ENCODE peak calls at places on chromosomes 16 and 17, in six cellular contexts. One of them, this sample, is unnamed.
A peak's percentile ranks its signal among the peaks of the same experiment; 100 is the strongest.

GRCh38 chr16:89557230-89557935 is 3.1 kb upstream of the RPL13 start:
- DNase-seq in right cardiac atrium: peak; percentile 86
- DNase-seq in sigmoid colon: peak; percentile 81
- DNase-seq in Peyer's patch: peak; percentile 92
- DNase-seq in adrenal gland: peak; percentile 73
- DNase-seq in tibial artery: no peak
- DNase-seq in this sample: peak; percentile 93

GRCh38 chr17:74337834-74338500 is 11.9 kb downstream of the KIF19 start:
- DNase-seq in right cardiac atrium: no peak
- DNase-seq in sigmoid colon: no peak
- DNase-seq in Peyer's patch: no peak
- DNase-seq in adrenal gland: no peak
- DNase-seq in tibial artery: no peak
- DNase-seq in this sample: no peak

GRCh38 chr17:7363311-7363710 is 8.4 kb downstream of the TMEM95 start:
- DNase-seq in right cardiac atrium: no peak
- DNase-seq in sigmoid colon: no peak
- DNase-seq in Peyer's patch: no peak
- DNase-seq in adrenal gland: no peak
- DNase-seq in tibial artery: no peak
- DNase-seq in this sample: no peak

GRCh38 chr16:4263504-4264436 is 9.1 kb downstream of the TFAP4 start:
- DNase-seq in right cardiac atrium: peak; percentile 86
- DNase-seq in sigmoid colon: peak; percentile 96
- DNase-seq in Peyer's patch: peak; percentile 76
- DNase-seq in adrenal gland: peak; percentile 78
- DNase-seq in tibial artery: no peak
- DNase-seq in this sample: peak; percentile 82

GRCh38 chr17:80265205-80266068 is 4.8 kb downstream of the RNF213 start:
- DNase-seq in right cardiac atrium: no peak
- DNase-seq in sigmoid colon: no peak
- DNase-seq in Peyer's patch: no peak
- DNase-seq in adrenal gland: no peak
- DNase-seq in tibial artery: no peak
- DNase-seq in this sample: no peak

GRCh38 chr16:69324585-69325253 is 5.7 kb downstream of the PDF start:
- DNase-seq in right cardiac atrium: no peak
- DNase-seq in sigmoid colon: no peak
- DNase-seq in Peyer's patch: no peak
- DNase-seq in adrenal gland: no peak
- DNase-seq in tibial artery: no peak
- DNase-seq in this sample: peak; percentile 40

GRCh38 chr16:31529398-31530312 is 2.0 kb downstream of the AHSP start:
- DNase-seq in right cardiac atrium: no peak
- DNase-seq in sigmoid colon: no peak
- DNase-seq in Peyer's patch: no peak
- DNase-seq in adrenal gland: no peak
- DNase-seq in tibial artery: no peak
- DNase-seq in this sample: no peak

GRCh38 chr17:29615492-29616299 is 7.0 kb downstream of the CORO6 start:
- DNase-seq in right cardiac atrium: peak; percentile 87
- DNase-seq in sigmoid colon: peak; percentile 94
- DNase-seq in Peyer's patch: peak; percentile 89
- DNase-seq in adrenal gland: peak; percentile 82
- DNase-seq in tibial artery: peak; percentile 93
- DNase-seq in this sample: peak; percentile 97

GRCh38 chr16:4373356-4373908 is 1.8 kb downstream of the VASN start:
- DNase-seq in right cardiac atrium: no peak
- DNase-seq in sigmoid colon: no peak
- DNase-seq in Peyer's patch: no peak
- DNase-seq in adrenal gland: no peak
- DNase-seq in tibial artery: peak; percentile 75
- DNase-seq in this sample: peak; percentile 70

GRCh38 chr16:1556254-1556653 is 22.8 kb downstream of the TMEM204 start:
- DNase-seq in right cardiac atrium: no peak
- DNase-seq in sigmoid colon: no peak
- DNase-seq in Peyer's patch: no peak
- DNase-seq in adrenal gland: no peak
- DNase-seq in tibial artery: no peak
- DNase-seq in this sample: no peak

GRCh38 chr16:80519189-80519588 is 21.6 kb upstream of the DYNLRB2 start:
- DNase-seq in right cardiac atrium: no peak
- DNase-seq in sigmoid colon: no peak
- DNase-seq in Peyer's patch: no peak
- DNase-seq in adrenal gland: no peak
- DNase-seq in tibial artery: no peak
- DNase-seq in this sample: no peak

GRCh38 chr17:52297230-52298010 is 138.9 kb upstream of the CA10 start:
- DNase-seq in right cardiac atrium: no peak
- DNase-seq in sigmoid colon: no peak
- DNase-seq in Peyer's patch: no peak
- DNase-seq in adrenal gland: no peak
- DNase-seq in tibial artery: no peak
- DNase-seq in this sample: no peak

GRCh38 chr17:30433514-30433913 is 43.7 kb upstream of the GOSR1 start:
- DNase-seq in right cardiac atrium: no peak
- DNase-seq in sigmoid colon: no peak
- DNase-seq in Peyer's patch: no peak
- DNase-seq in adrenal gland: no peak
- DNase-seq in tibial artery: no peak
- DNase-seq in this sample: no peak

GRCh38 chr16:52496051-52496876 is 50.7 kb downstream of the TOX3 start:
- DNase-seq in right cardiac atrium: no peak
- DNase-seq in sigmoid colon: no peak
- DNase-seq in Peyer's patch: no peak
- DNase-seq in adrenal gland: no peak
- DNase-seq in tibial artery: no peak
- DNase-seq in this sample: no peak

GRCh38 chr17:50817142-50817751 is 18.1 kb upstream of the WFIKKN2 start:
- DNase-seq in right cardiac atrium: peak; percentile 58
- DNase-seq in sigmoid colon: no peak
- DNase-seq in Peyer's patch: peak; percentile 74
- DNase-seq in adrenal gland: peak; percentile 44
- DNase-seq in tibial artery: no peak
- DNase-seq in this sample: peak; percentile 87

GRCh38 chr17:55580596-55581133 is 69.4 kb upstream of the SMIM36 start:
- DNase-seq in right cardiac atrium: no peak
- DNase-seq in sigmoid colon: no peak
- DNase-seq in Peyer's patch: no peak
- DNase-seq in adrenal gland: no peak
- DNase-seq in tibial artery: no peak
- DNase-seq in this sample: no peak

GRCh38 chr17:31488264-31488981 is 96.9 kb downstream of the RAB11FIP4 start:
- DNase-seq in right cardiac atrium: no peak
- DNase-seq in sigmoid colon: no peak
- DNase-seq in Peyer's patch: peak; percentile 72
- DNase-seq in adrenal gland: no peak
- DNase-seq in tibial artery: no peak
- DNase-seq in this sample: peak; percentile 90

GRCh38 chr17:59160203-59161025 is 4.9 kb downstream of the PRR11 start:
- DNase-seq in right cardiac atrium: no peak
- DNase-seq in sigmoid colon: no peak
- DNase-seq in Peyer's patch: no peak
- DNase-seq in adrenal gland: no peak
- DNase-seq in tibial artery: no peak
- DNase-seq in this sample: no peak

GRCh38 chr17:75681289-75681688 is 14.2 kb downstream of the SAP30BP start:
- DNase-seq in right cardiac atrium: no peak
- DNase-seq in sigmoid colon: no peak
- DNase-seq in Peyer's patch: no peak
- DNase-seq in adrenal gland: no peak
- DNase-seq in tibial artery: no peak
- DNase-seq in this sample: peak; percentile 34

GRCh38 chr17:39602533-39603303 is 5.0 kb downstream of the NEUROD2 start:
- DNase-seq in right cardiac atrium: no peak
- DNase-seq in sigmoid colon: no peak
- DNase-seq in Peyer's patch: no peak
- DNase-seq in adrenal gland: no peak
- DNase-seq in tibial artery: no peak
- DNase-seq in this sample: no peak

GRCh38 chr17:39599665-39600468 is 7.9 kb downstream of the NEUROD2 start:
- DNase-seq in right cardiac atrium: no peak
- DNase-seq in sigmoid colon: no peak
- DNase-seq in Peyer's patch: no peak
- DNase-seq in adrenal gland: no peak
- DNase-seq in tibial artery: no peak
- DNase-seq in this sample: no peak

GRCh38 chr17:39600469-39601009 is 7.2 kb downstream of the NEUROD2 start:
- DNase-seq in right cardiac atrium: no peak
- DNase-seq in sigmoid colon: no peak
- DNase-seq in Peyer's patch: no peak
- DNase-seq in adrenal gland: no peak
- DNase-seq in tibial artery: no peak
- DNase-seq in this sample: no peak

GRCh38 chr17:39601758-39602532 is 5.8 kb downstream of the NEUROD2 start:
- DNase-seq in right cardiac atrium: no peak
- DNase-seq in sigmoid colon: no peak
- DNase-seq in Peyer's patch: no peak
- DNase-seq in adrenal gland: no peak
- DNase-seq in tibial artery: no peak
- DNase-seq in this sample: no peak

DNA sequence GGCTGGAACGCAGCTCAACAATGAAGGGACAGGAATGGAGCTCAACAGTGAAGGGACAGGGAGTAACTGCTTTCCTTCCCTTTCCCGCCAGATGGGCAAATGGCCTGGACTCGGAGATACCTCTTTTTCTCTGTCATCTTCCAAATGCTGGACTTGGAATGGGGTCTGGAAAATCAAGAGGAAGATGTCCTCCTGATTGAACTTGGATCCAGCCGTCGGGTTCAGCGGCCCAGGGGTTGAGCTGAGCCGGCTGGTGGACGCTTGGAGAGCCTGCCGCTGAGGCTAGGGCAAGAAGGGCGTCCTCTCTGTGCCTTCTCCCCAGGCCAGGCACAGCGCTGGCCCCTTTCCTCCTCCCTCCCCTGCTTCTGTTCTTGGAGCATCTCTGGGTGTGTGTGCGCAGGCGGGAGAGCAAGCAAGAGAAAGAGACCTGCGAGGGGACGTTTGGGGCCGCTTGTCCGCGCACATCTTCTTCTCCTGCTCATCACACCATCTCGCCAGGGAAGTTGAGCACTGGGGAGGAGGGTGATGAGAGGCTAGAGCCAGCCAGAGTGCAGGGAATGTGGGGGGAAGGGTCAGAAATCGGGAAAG is 6.6 kb downstream of the NEUROD2 start:
- DNase-seq in right cardiac atrium: no peak
- DNase-seq in sigmoid colon: no peak
- DNase-seq in Peyer's patch: no peak
- DNase-seq in adrenal gland: no peak
- DNase-seq in tibial artery: no peak
- DNase-seq in this sample: no peak
- H3K27me3 ChIP-seq in right cardiac atrium: no peaks in the 10 kb centered on the region
- H3K27me3 ChIP-seq in sigmoid colon: peaks cover 100% of the 10 kb centered on the region
- H3K27me3 ChIP-seq in Peyer's patch: no peaks in the 10 kb centered on the region
- H3K27me3 ChIP-seq in adrenal gland: peaks cover 99% of the 10 kb centered on the region
- H3K27me3 ChIP-seq in tibial artery: peaks cover 16% of the 10 kb centered on the region
- H3K27me3 ChIP-seq in this sample: peaks cover 100% of the 10 kb centered on the region

GRCh38 chr16:29820730-29821662 is 734 bp downstream of the MVP start:
- DNase-seq in right cardiac atrium: peak; percentile 66
- DNase-seq in sigmoid colon: no peak
- DNase-seq in Peyer's patch: peak; percentile 88
- DNase-seq in adrenal gland: peak; percentile 63
- DNase-seq in tibial artery: peak; percentile 82
- DNase-seq in this sample: peak; percentile 90
- H3K4me1 ChIP-seq in right cardiac atrium: peaks cover 15% of the 10 kb centered on the region
- H3K4me1 ChIP-seq in sigmoid colon: peaks cover 74% of the 10 kb centered on the region
- H3K4me1 ChIP-seq in Peyer's patch: peaks cover 82% of the 10 kb centered on the region
- H3K4me1 ChIP-seq in adrenal gland: peaks cover 58% of the 10 kb centered on the region
- H3K4me1 ChIP-seq in tibial artery: peaks cover 7% of the 10 kb centered on the region
- H3K4me1 ChIP-seq in this sample: peaks cover 87% of the 10 kb centered on the region

GRCh38 chr16:85167589-85168537 is 55.6 kb upstream of the CIBAR2 start:
- DNase-seq in right cardiac atrium: no peak
- DNase-seq in sigmoid colon: no peak
- DNase-seq in Peyer's patch: no peak
- DNase-seq in adrenal gland: no peak
- DNase-seq in tibial artery: no peak
- DNase-seq in this sample: no peak
- H3K27me3 ChIP-seq in right cardiac atrium: no peaks in the 10 kb centered on the region
- H3K27me3 ChIP-seq in sigmoid colon: no peaks in the 10 kb centered on the region
- H3K27me3 ChIP-seq in Peyer's patch: no peaks in the 10 kb centered on the region
- H3K27me3 ChIP-seq in adrenal gland: no peaks in the 10 kb centered on the region
- H3K27me3 ChIP-seq in tibial artery: no peaks in the 10 kb centered on the region
- H3K27me3 ChIP-seq in this sample: peaks cover 60% of the 10 kb centered on the region

DNA sequence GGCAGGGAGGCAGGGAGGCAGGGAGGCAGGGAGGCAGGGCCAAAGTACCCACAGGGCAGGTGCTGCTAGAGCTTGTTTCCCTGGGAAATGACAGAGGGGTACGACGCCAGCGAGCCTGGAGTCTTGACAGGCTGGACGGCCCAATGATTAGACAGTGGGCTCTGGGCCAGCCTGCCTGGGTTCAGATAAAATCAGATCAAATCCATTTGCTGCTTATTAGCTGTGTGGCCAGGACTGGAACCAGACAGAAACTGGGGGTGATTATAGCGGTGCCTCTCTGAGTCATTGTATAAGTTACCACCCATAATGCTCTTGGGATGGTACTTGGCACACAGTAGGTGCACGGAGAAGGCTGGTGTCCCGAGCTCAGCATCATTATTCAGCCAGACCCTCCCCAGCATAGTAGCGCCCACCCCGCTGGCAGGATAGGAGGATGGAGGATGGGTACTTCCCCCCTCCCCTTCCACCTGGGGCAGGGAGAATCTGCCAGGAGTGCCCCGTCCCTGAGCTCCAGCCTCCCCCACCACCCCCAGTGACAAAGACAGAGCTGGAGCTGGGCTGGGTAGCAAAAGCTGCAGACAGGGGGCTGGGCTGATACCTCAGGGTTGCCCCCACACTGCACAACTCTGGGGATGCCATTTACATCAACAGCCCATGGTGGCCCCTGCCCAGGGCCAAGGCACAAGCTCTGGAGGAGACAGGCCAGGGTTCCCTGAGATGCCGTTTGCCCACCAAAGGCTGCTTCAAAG is 77.6 kb upstream of the TNRC6C start:
- DNase-seq in right cardiac atrium: peak; percentile 56
- DNase-seq in sigmoid colon: no peak
- DNase-seq in Peyer's patch: no peak
- DNase-seq in adrenal gland: no peak
- DNase-seq in tibial artery: no peak
- DNase-seq in this sample: peak; percentile 80
- H3K4me1 ChIP-seq in right cardiac atrium: peaks cover 21% of the 10 kb centered on the region
- H3K4me1 ChIP-seq in sigmoid colon: peaks cover 21% of the 10 kb centered on the region
- H3K4me1 ChIP-seq in Peyer's patch: peaks cover 26% of the 10 kb centered on the region
- H3K4me1 ChIP-seq in adrenal gland: no peaks in the 10 kb centered on the region
- H3K4me1 ChIP-seq in tibial artery: no peaks in the 10 kb centered on the region
- H3K4me1 ChIP-seq in this sample: peaks cover 92% of the 10 kb centered on the region

This sample was measured in spleen.